ENCODE peak calls at places on chromosomes 5 and 9, in ten cellular contexts. G, E, V, Q, I, P, M, K, O and N are unnamed samples.

GRCh38 chr5:144335561-144335960 is 164.9 kb downstream of the KCTD16 start:
- DNase-seq in V (no peak), K (peak; percentile 5), E (no peak), O (no peak), I (no peak), M (no peak), Q (no peak), P (no peak), G (no peak), N (no peak)

GRCh38 chr5:87231037-87231808 is 36.5 kb upstream of the RASA1 start:
- DNase-seq in G (no peak), E (no peak), K (peak; percentile 83), V (no peak), I (no peak), M (no peak), O (no peak), Q (no peak), P (no peak), N (no peak)

GRCh38 chr5:171484460-171484899 is 65.0 kb downstream of the FGF18 start:
- DNase-seq in M (no peak), Q (peak; percentile 57), V (no peak), P (no peak), I (no peak), E (no peak), G (peak; percentile 41), K (no peak), O (peak; percentile 51), N (peak; percentile 47)

GRCh38 chr9:106846847-106847246 is 16.1 kb upstream of the ZNF462 start:
- DNase-seq in O (no peak), I (no peak), V (no peak), E (no peak), G (no peak), Q (no peak), P (no peak), M (no peak), K (no peak), N (no peak)

GRCh38 chr5:134224905-134225779 is 731 bp downstream of the PPP2CA start:
- DNase-seq in Q (peak; percentile 76), P (peak; percentile 89), M (peak; percentile 92), V (peak; percentile 93), I (peak; percentile 81), G (peak; percentile 74), O (peak; percentile 71), K (no peak), E (peak; percentile 67), N (peak; percentile 64)

GRCh38 chr5:135051872-135052271 is 17.8 kb upstream of the PITX1 start:
- DNase-seq in P (no peak), Q (peak; percentile 85), O (no peak), V (no peak), G (no peak), I (no peak), E (no peak), K (no peak), M (no peak), N (no peak)

GRCh38 chr5:177612215-177612673 is 12.3 kb downstream of the B4GALT7 start:
- DNase-seq in I (no peak), Q (no peak), M (no peak), K (no peak), E (no peak), P (no peak), G (no peak), O (no peak), V (no peak), N (no peak)

GRCh38 chr5:163978897-163979296 is 473.5 kb downstream of the MAT2B start:
- DNase-seq in O (peak; percentile 14), P (peak; percentile 21), Q (peak; percentile 6), G (no peak), K (no peak), M (peak; percentile 59), V (peak; percentile 24), I (no peak), E (no peak), N (no peak)

GRCh38 chr5:67308988-67309688 is 112.5 kb upstream of the CD180 start:
- DNase-seq in Q (no peak), M (no peak), E (no peak), K (no peak), G (no peak), I (no peak), O (no peak), V (no peak), P (no peak), N (no peak)

GRCh38 chr5:67306997-67307580 is 110.5 kb upstream of the CD180 start:
- DNase-seq in G (no peak), E (no peak), P (peak; percentile 40), K (no peak), Q (no peak), M (no peak), O (no peak), V (peak; percentile 18), I (no peak), N (no peak)

GRCh38 chr5:67303356-67303755 is 106.8 kb upstream of the CD180 start:
- DNase-seq in Q (no peak), O (no peak), G (no peak), V (no peak), P (no peak), M (no peak), I (no peak), K (no peak), E (no peak), N (no peak)

GRCh38 chr5:67305401-67305800 is 108.8 kb upstream of the CD180 start:
- DNase-seq in O (no peak), M (no peak), Q (no peak), P (no peak), G (peak; percentile 22), K (no peak), I (peak; percentile 62), V (no peak), E (no peak), N (no peak)

GRCh38 chr5:67305913-67306710 is 109.5 kb upstream of the CD180 start:
- DNase-seq in K (peak; percentile 48), Q (no peak), O (no peak), I (no peak), E (no peak), P (no peak), M (no peak), G (no peak), V (no peak), N (no peak)
- H3K4me1 ChIP-seq in K (no peaks in the 10 kb centered on the region), Q (no peaks in the 10 kb centered on the region), O (no peaks in the 10 kb centered on the region), I (peaks cover 18% of the 10 kb centered on the region), E (peaks cover 3% of the 10 kb centered on the region), P (no peaks in the 10 kb centered on the region), M (peaks cover 7% of the 10 kb centered on the region), G (no peaks in the 10 kb centered on the region), V (peaks cover 4% of the 10 kb centered on the region), N (no peaks in the 10 kb centered on the region)

GRCh38 chr5:961002-961710 is 47.4 kb upstream of the NKD2 start:
- DNase-seq in E (no peak), K (no peak), G (no peak), Q (no peak), M (peak; percentile 66), P (no peak), V (no peak), I (no peak), O (no peak), N (no peak)

GRCh38 chr5:958701-959571 is 49.7 kb upstream of the NKD2 start:
- DNase-seq in O (no peak), I (no peak), E (no peak), V (no peak), M (peak; percentile 70), P (no peak), Q (peak; percentile 37), G (peak; percentile 77), K (no peak), N (no peak)

GRCh38 chr5:959581-960531 is 48.7 kb upstream of the NKD2 start:
- DNase-seq in M (peak; percentile 54), V (no peak), Q (no peak), K (no peak), O (no peak), G (no peak), P (no peak), I (no peak), E (no peak), N (no peak)

GRCh38 chr5:961711-962240 is 46.8 kb upstream of the NKD2 start:
- DNase-seq in O (no peak), M (peak; percentile 56), V (no peak), K (no peak), P (no peak), Q (no peak), I (no peak), E (no peak), G (no peak), N (no peak)

DNA sequence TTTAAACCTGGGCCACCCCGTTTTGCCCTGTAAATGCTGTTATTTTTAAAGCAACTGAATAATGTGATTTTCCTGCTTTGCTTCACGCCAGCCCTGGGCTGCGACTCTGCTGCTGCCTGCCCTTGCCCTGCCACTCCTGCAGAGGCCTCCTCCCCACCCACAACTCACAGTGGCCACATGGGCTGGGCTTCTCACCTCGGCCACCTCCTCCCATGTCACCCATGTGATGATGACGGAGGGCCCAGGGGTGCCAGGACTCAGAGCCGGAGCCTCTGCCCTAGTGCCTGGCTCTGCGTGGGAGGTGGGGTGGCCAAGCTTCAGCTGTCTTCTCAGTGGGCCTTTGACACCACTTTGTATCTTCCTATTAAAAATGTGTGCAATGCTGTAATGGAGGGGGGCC is 48.1 kb upstream of the NKD2 start:
- DNase-seq in O (no peak), M (peak; percentile 58), G (no peak), Q (no peak), E (no peak), I (no peak), P (no peak), V (no peak), K (no peak), N (no peak)
- H3K4me1 ChIP-seq in O (peaks cover 6% of the 10 kb centered on the region), M (peaks cover 42% of the 10 kb centered on the region), G (peaks cover 5% of the 10 kb centered on the region), Q (peaks cover 18% of the 10 kb centered on the region), E (peaks cover 3% of the 10 kb centered on the region), I (peaks cover 28% of the 10 kb centered on the region), P (no peaks in the 10 kb centered on the region), V (no peaks in the 10 kb centered on the region), K (peaks cover 30% of the 10 kb centered on the region), N (peaks cover 24% of the 10 kb centered on the region)

DNA sequence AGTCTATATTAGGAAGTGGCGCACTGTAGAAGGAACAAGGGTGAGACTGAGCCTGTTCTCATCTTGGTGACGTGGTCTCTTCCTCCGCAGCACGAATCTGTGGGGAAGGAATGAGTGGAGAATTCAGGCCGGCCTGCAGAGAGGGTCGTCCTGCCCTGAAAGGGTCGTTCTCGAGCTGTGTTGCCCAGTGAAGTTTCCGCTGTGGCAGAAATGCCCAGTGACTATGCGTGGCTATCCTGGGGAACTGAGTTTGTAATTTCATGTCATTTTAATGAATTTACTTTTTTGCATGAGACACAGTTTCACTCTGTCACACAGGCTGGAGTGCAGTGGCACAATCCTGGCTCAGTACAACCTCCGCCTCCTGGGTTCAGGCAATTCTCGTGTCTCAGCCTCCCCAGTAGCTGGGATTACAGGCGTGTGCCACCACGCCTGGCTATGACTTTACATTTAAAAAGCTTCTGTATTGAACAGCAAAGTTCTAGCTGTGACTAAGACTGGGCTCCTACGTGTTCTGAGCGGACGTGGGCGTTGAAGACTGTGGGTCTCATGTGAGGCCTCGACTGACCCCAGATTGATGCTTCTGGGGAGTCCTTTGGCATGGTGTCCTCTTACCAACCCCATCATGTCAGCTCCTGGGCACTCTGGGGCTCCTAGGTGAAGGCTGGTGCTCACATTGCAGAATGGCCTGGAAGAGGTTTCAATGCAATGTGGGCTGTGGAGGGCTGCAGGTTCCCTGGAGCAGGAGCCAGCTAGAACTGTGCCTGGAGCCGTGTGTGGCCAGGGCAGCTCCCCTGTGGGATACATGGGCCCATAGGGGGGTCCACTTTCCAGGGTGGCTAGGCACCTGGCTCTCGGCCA is 29.4 kb downstream of the SLC25A25 start:
- DNase-seq in M (peak; percentile 68), V (peak; percentile 17), I (no peak), Q (no peak), G (no peak), E (no peak), P (no peak), K (no peak), O (no peak), N (no peak)
- H3K4me1 ChIP-seq in M (peaks cover 98% of the 10 kb centered on the region), V (peaks cover 35% of the 10 kb centered on the region), I (peaks cover 67% of the 10 kb centered on the region), Q (peaks cover 79% of the 10 kb centered on the region), G (peaks cover 80% of the 10 kb centered on the region), E (peaks cover 48% of the 10 kb centered on the region), P (peaks cover 13% of the 10 kb centered on the region), K (peaks cover 22% of the 10 kb centered on the region), O (peaks cover 60% of the 10 kb centered on the region), N (peaks cover 34% of the 10 kb centered on the region)

DNA sequence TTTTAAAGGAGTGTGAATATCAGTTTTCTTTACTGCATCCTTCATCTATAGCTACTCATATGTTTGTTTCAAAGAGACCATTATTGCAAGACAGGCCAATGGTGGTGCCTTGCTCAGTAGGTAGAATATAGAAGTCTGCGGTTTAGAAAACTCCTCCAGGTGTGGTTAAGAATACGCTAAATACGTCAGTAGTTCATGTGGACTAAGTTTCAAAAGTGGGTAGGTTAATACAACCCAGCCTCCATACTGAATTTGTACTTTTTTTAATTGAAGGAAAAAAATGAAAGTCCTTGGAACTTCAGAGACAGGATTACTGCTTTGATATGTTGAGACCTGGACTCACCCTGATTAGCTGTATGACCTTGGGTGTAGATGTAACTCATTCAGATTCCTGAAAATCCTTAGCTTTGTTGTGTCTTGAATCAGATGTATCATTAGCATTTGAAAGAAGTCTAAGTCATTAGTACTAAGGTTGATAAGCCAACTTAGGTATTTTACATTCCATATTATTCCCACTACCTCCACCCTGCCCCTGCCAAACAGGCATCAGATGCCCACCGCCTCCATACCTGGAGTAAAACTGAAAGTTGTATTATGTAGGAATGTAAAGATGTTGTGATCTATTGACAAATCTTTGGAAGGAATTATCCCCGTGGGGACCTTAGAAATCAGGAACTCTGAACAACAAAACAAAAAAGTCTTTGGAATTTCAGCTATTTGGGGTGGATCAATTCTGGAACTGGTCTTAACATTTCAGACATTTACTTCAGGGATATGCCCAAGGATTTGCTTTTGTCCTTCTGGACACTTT is 6.1 kb downstream of the BASP1 start:
- DNase-seq in P (peak; percentile 72), V (peak; percentile 64), M (no peak), Q (no peak), K (no peak), I (no peak), O (no peak), E (no peak), G (no peak), N (peak; percentile 22)
- H3K4me1 ChIP-seq in P (peaks cover 6% of the 10 kb centered on the region), V (peaks cover 71% of the 10 kb centered on the region), M (peaks cover 82% of the 10 kb centered on the region), Q (no peaks in the 10 kb centered on the region), K (peaks cover 40% of the 10 kb centered on the region), I (peaks cover 4% of the 10 kb centered on the region), O (peaks cover under 1% of the 10 kb centered on the region), E (peaks cover 3% of the 10 kb centered on the region), G (no peaks in the 10 kb centered on the region), N (peaks cover 43% of the 10 kb centered on the region)